ENCODE peak calls at places on chromosomes 4 and X, in nine cellular contexts. A is effector CD8-positive, alpha-beta T cell; J is germinal center; G is AG09319; Z is A549; R is AG10803; I is activated T-cell treated with anti-CD3 and anti-CD28 coated beads for 4 hours; C is fibroblast of pulmonary artery; O is activated CD4-positive, alpha-beta T cell treated with anti-CD3 and anti-CD28 coated beads, Interleukin-2, amount 50 U/mL, for 24 hours. V is an unnamed sample.
A peak's percentile ranks its signal among the peaks of the same experiment; 100 is the strongest.

GRCh38 chr4:141375855-141376254 is 155.2 kb downstream of the ZNF330 start:
- DNase-seq in Z (peak; percentile 65), J (no peak), G (peak; percentile 76), A (no peak), O (no peak), C (peak; percentile 90), I (no peak), R (peak; percentile 92), V (no peak)

GRCh38 chrX:151680805-151681204 is 14.5 kb upstream of the PRRG3 start:
- DNase-seq in J (peak; percentile 20), A (peak; percentile 24), I (peak; percentile 44), Z (peak; percentile 13), C (peak; percentile 12), O (peak; percentile 42), G (no peak), R (peak; percentile 5), V (peak; percentile 18)

GRCh38 chr4:151658959-151659593 is 101.7 kb downstream of the GATB start:
- DNase-seq in C (peak; percentile 70), J (no peak), G (no peak), R (peak; percentile 84), O (no peak), I (no peak), A (no peak), Z (no peak), V (no peak)

GRCh38 chr4:165760182-165760581 is 112.9 kb upstream of the TLL1 start:
- DNase-seq in C (no peak), Z (no peak), J (no peak), R (no peak), O (no peak), I (no peak), A (no peak), G (no peak), V (no peak)

GRCh38 chrX:106874075-106874474 is 29.1 kb downstream of the RIPPLY1 start:
- DNase-seq in Z (peak; percentile 10), R (peak; percentile 24), C (peak; percentile 52), I (no peak), J (peak; percentile 4), G (no peak), A (no peak), O (no peak), V (no peak)

GRCh38 chrX:97401586-97402101 is 517.9 kb downstream of the RPA4 start:
- DNase-seq in I (no peak), Z (no peak), C (peak; percentile 17), J (no peak), A (no peak), O (no peak), R (no peak), G (no peak), V (no peak)

GRCh38 chr4:89579776-89580175 is 257.2 kb downstream of the SNCA start:
- DNase-seq in Z (no peak), C (no peak), G (no peak), R (no peak), A (no peak), I (no peak), J (no peak), O (no peak), V (no peak)

GRCh38 chr4:132479543-132479942 is 669.6 kb upstream of the PCDH10 start:
- DNase-seq in R (no peak), C (no peak), I (no peak), A (no peak), J (no peak), G (no peak), O (no peak), Z (no peak), V (no peak)

GRCh38 chr4:165217325-165217724 is 10.0 kb downstream of the KLHL2 start:
- DNase-seq in I (no peak), R (no peak), C (no peak), O (no peak), G (no peak), A (no peak), J (no peak), Z (no peak), V (no peak)